ENCODE peak calls at places on chromosomes 5 and 9, in eight cellular contexts. One of them, this sample, is unnamed.

GRCh38 chr5:59330680-59331079 is 562.8 kb downstream of the PDE4D start:
- DNase-seq in small intestine: no peak
- DNase-seq in CD4-positive, alpha-beta memory T cell: no peak
- DNase-seq in fibroblast of villous mesenchyme: no peak
- DNase-seq in AG10803: no peak
- DNase-seq in fibroblast of lung: no peak
- DNase-seq in mucosa of descending colon: no peak
- DNase-seq in HFF-Myc: no peak
- DNase-seq in this sample: no peak

GRCh38 chr9:133708770-133709611 is 29.2 kb downstream of the SARDH start:
- DNase-seq in mucosa of descending colon: peak; percentile 45
- DNase-seq in HFF-Myc: no peak
- DNase-seq in small intestine: no peak
- DNase-seq in CD4-positive, alpha-beta memory T cell: peak; percentile 70
- DNase-seq in AG10803: no peak
- DNase-seq in fibroblast of lung: no peak
- DNase-seq in fibroblast of villous mesenchyme: no peak
- DNase-seq in this sample: no peak

GRCh38 chr9:125985142-125985997 is 238.2 kb downstream of the PBX3 start:
- DNase-seq in small intestine: no peak
- DNase-seq in CD4-positive, alpha-beta memory T cell: no peak
- DNase-seq in fibroblast of villous mesenchyme: no peak
- DNase-seq in fibroblast of lung: no peak
- DNase-seq in mucosa of descending colon: no peak
- DNase-seq in HFF-Myc: no peak
- DNase-seq in AG10803: no peak
- DNase-seq in this sample: no peak

GRCh38 chr5:148820778-148821395 is 5.5 kb upstream of the ADRB2 start:
- DNase-seq in AG10803: peak; percentile 48
- DNase-seq in fibroblast of lung: peak; percentile 22
- DNase-seq in HFF-Myc: peak; percentile 24
- DNase-seq in CD4-positive, alpha-beta memory T cell: peak; percentile 35
- DNase-seq in small intestine: peak; percentile 49
- DNase-seq in mucosa of descending colon: no peak
- DNase-seq in fibroblast of villous mesenchyme: peak; percentile 54
- DNase-seq in this sample: peak; percentile 40

GRCh38 chr5:41270423-41271251 is 57.3 kb upstream of the C6 start:
- DNase-seq in HFF-Myc: peak; percentile 35
- DNase-seq in small intestine: peak; percentile 78
- DNase-seq in CD4-positive, alpha-beta memory T cell: peak; percentile 2
- DNase-seq in fibroblast of villous mesenchyme: peak; percentile 59
- DNase-seq in mucosa of descending colon: no peak
- DNase-seq in fibroblast of lung: peak; percentile 62
- DNase-seq in AG10803: peak; percentile 60
- DNase-seq in this sample: peak; percentile 40

GRCh38 chr9:89759563-89759962 is 154.8 kb downstream of the GADD45G start:
- DNase-seq in CD4-positive, alpha-beta memory T cell: no peak
- DNase-seq in fibroblast of lung: no peak
- DNase-seq in AG10803: no peak
- DNase-seq in HFF-Myc: no peak
- DNase-seq in mucosa of descending colon: no peak
- DNase-seq in fibroblast of villous mesenchyme: no peak
- DNase-seq in small intestine: no peak
- DNase-seq in this sample: no peak

GRCh38 chr5:113340537-113340936 is 94.3 kb downstream of the TSSK1B start:
- DNase-seq in small intestine: no peak
- DNase-seq in HFF-Myc: no peak
- DNase-seq in AG10803: no peak
- DNase-seq in fibroblast of lung: no peak
- DNase-seq in CD4-positive, alpha-beta memory T cell: no peak
- DNase-seq in mucosa of descending colon: no peak
- DNase-seq in fibroblast of villous mesenchyme: no peak
- DNase-seq in this sample: no peak

GRCh38 chr5:95432779-95433178 is 41.6 kb downstream of the FAM81B start:
- DNase-seq in mucosa of descending colon: no peak
- DNase-seq in HFF-Myc: no peak
- DNase-seq in AG10803: no peak
- DNase-seq in fibroblast of lung: no peak
- DNase-seq in fibroblast of villous mesenchyme: no peak
- DNase-seq in CD4-positive, alpha-beta memory T cell: no peak
- DNase-seq in small intestine: no peak
- DNase-seq in this sample: no peak

GRCh38 chr9:130283514-130284248 is 18.1 kb downstream of the HMCN2 start:
- DNase-seq in fibroblast of villous mesenchyme: no peak
- DNase-seq in AG10803: no peak
- DNase-seq in CD4-positive, alpha-beta memory T cell: no peak
- DNase-seq in mucosa of descending colon: no peak
- DNase-seq in HFF-Myc: no peak
- DNase-seq in small intestine: no peak
- DNase-seq in fibroblast of lung: no peak
- DNase-seq in this sample: no peak

GRCh38 chr5:56375011-56375410 is 141.9 kb upstream of the ANKRD55 start:
- DNase-seq in mucosa of descending colon: no peak
- DNase-seq in AG10803: no peak
- DNase-seq in HFF-Myc: no peak
- DNase-seq in small intestine: no peak
- DNase-seq in CD4-positive, alpha-beta memory T cell: no peak
- DNase-seq in fibroblast of villous mesenchyme: no peak
- DNase-seq in fibroblast of lung: no peak
- DNase-seq in this sample: no peak

GRCh38 chr9:128886211-128886826 is 4.4 kb downstream of the LRRC8A start:
- DNase-seq in mucosa of descending colon: no peak
- DNase-seq in fibroblast of lung: peak; percentile 92
- DNase-seq in HFF-Myc: no peak
- DNase-seq in CD4-positive, alpha-beta memory T cell: no peak
- DNase-seq in small intestine: no peak
- DNase-seq in AG10803: no peak
- DNase-seq in fibroblast of villous mesenchyme: peak; percentile 76
- DNase-seq in this sample: no peak

GRCh38 chr5:178441486-178442270 is 148.5 kb downstream of the COL23A1 start:
- DNase-seq in fibroblast of lung: no peak
- DNase-seq in mucosa of descending colon: no peak
- DNase-seq in HFF-Myc: no peak
- DNase-seq in small intestine: no peak
- DNase-seq in fibroblast of villous mesenchyme: no peak
- DNase-seq in CD4-positive, alpha-beta memory T cell: no peak
- DNase-seq in AG10803: no peak
- DNase-seq in this sample: no peak

GRCh38 chr5:11171236-11171635 is 410.2 kb upstream of the DAP start:
- DNase-seq in AG10803: no peak
- DNase-seq in HFF-Myc: no peak
- DNase-seq in fibroblast of villous mesenchyme: no peak
- DNase-seq in fibroblast of lung: no peak
- DNase-seq in CD4-positive, alpha-beta memory T cell: no peak
- DNase-seq in mucosa of descending colon: no peak
- DNase-seq in small intestine: no peak
- DNase-seq in this sample: no peak

GRCh38 chr5:54988218-54988617 is 2.8 kb upstream of the ESM1 start:
- DNase-seq in small intestine: no peak
- DNase-seq in CD4-positive, alpha-beta memory T cell: no peak
- DNase-seq in fibroblast of villous mesenchyme: no peak
- DNase-seq in AG10803: no peak
- DNase-seq in mucosa of descending colon: no peak
- DNase-seq in fibroblast of lung: no peak
- DNase-seq in HFF-Myc: no peak
- DNase-seq in this sample: no peak

GRCh38 chr5:150138551-150139265 is 16.9 kb downstream of the PDGFRB start:
- DNase-seq in HFF-Myc: no peak
- DNase-seq in small intestine: no peak
- DNase-seq in fibroblast of villous mesenchyme: peak; percentile 95
- DNase-seq in CD4-positive, alpha-beta memory T cell: no peak
- DNase-seq in mucosa of descending colon: no peak
- DNase-seq in fibroblast of lung: peak; percentile 97
- DNase-seq in AG10803: peak; percentile 83
- DNase-seq in this sample: peak; percentile 88

GRCh38 chr9:18632624-18633407 is 158.9 kb downstream of the ADAMTSL1 start:
- DNase-seq in fibroblast of villous mesenchyme: peak; percentile 86
- DNase-seq in AG10803: peak; percentile 78
- DNase-seq in fibroblast of lung: peak; percentile 89
- DNase-seq in small intestine: no peak
- DNase-seq in CD4-positive, alpha-beta memory T cell: no peak
- DNase-seq in mucosa of descending colon: no peak
- DNase-seq in HFF-Myc: peak; percentile 44
- DNase-seq in this sample: peak; percentile 64

GRCh38 chr5:138093036-138093435 is 9.2 kb downstream of the WNT8A start:
- DNase-seq in AG10803: no peak
- DNase-seq in mucosa of descending colon: no peak
- DNase-seq in small intestine: no peak
- DNase-seq in CD4-positive, alpha-beta memory T cell: no peak
- DNase-seq in fibroblast of lung: no peak
- DNase-seq in fibroblast of villous mesenchyme: no peak
- DNase-seq in HFF-Myc: no peak
- DNase-seq in this sample: no peak

GRCh38 chr5:1005904-1006655 is 2.5 kb upstream of the NKD2 start:
- DNase-seq in CD4-positive, alpha-beta memory T cell: no peak
- DNase-seq in mucosa of descending colon: peak; percentile 34
- DNase-seq in fibroblast of lung: no peak
- DNase-seq in small intestine: no peak
- DNase-seq in AG10803: no peak
- DNase-seq in HFF-Myc: no peak
- DNase-seq in fibroblast of villous mesenchyme: no peak
- DNase-seq in this sample: no peak
- H3K4me3 ChIP-seq in CD4-positive, alpha-beta memory T cell: no peak overlapping the region
- H3K4me3 ChIP-seq in mucosa of descending colon: no peak overlapping the region
- H3K4me3 ChIP-seq in fibroblast of lung: no peak overlapping the region
- H3K4me3 ChIP-seq in small intestine: no peak overlapping the region
- H3K4me3 ChIP-seq in AG10803: no peak overlapping the region
- H3K4me3 ChIP-seq in HFF-Myc: no peak overlapping the region
- H3K4me3 ChIP-seq in fibroblast of villous mesenchyme: no peak overlapping the region
- H3K4me3 ChIP-seq in this sample: no peak overlapping the region

GRCh38 chr9:13502503-13502902 is 223.0 kb upstream of the MPDZ start:
- DNase-seq in small intestine: no peak
- DNase-seq in fibroblast of lung: no peak
- DNase-seq in CD4-positive, alpha-beta memory T cell: no peak
- DNase-seq in HFF-Myc: no peak
- DNase-seq in fibroblast of villous mesenchyme: no peak
- DNase-seq in mucosa of descending colon: no peak
- DNase-seq in AG10803: no peak
- DNase-seq in this sample: no peak

GRCh38 chr9:13503599-13503998 is 224.1 kb upstream of the MPDZ start:
- DNase-seq in fibroblast of villous mesenchyme: no peak
- DNase-seq in small intestine: no peak
- DNase-seq in HFF-Myc: no peak
- DNase-seq in fibroblast of lung: peak; percentile 9
- DNase-seq in CD4-positive, alpha-beta memory T cell: no peak
- DNase-seq in mucosa of descending colon: no peak
- DNase-seq in AG10803: no peak
- DNase-seq in this sample: no peak

GRCh38 chr9:13500034-13500433 is 220.5 kb upstream of the MPDZ start:
- DNase-seq in HFF-Myc: no peak
- DNase-seq in mucosa of descending colon: no peak
- DNase-seq in small intestine: no peak
- DNase-seq in fibroblast of lung: no peak
- DNase-seq in CD4-positive, alpha-beta memory T cell: no peak
- DNase-seq in fibroblast of villous mesenchyme: no peak
- DNase-seq in AG10803: no peak
- DNase-seq in this sample: no peak
- H3K4me3 ChIP-seq in HFF-Myc: no peak overlapping the region
- H3K4me3 ChIP-seq in mucosa of descending colon: no peak overlapping the region
- H3K4me3 ChIP-seq in small intestine: no peak overlapping the region
- H3K4me3 ChIP-seq in fibroblast of lung: no peak overlapping the region
- H3K4me3 ChIP-seq in CD4-positive, alpha-beta memory T cell: no peak overlapping the region
- H3K4me3 ChIP-seq in fibroblast of villous mesenchyme: no peak overlapping the region
- H3K4me3 ChIP-seq in AG10803: no peak overlapping the region
- H3K4me3 ChIP-seq in this sample: no peak overlapping the region

DNA sequence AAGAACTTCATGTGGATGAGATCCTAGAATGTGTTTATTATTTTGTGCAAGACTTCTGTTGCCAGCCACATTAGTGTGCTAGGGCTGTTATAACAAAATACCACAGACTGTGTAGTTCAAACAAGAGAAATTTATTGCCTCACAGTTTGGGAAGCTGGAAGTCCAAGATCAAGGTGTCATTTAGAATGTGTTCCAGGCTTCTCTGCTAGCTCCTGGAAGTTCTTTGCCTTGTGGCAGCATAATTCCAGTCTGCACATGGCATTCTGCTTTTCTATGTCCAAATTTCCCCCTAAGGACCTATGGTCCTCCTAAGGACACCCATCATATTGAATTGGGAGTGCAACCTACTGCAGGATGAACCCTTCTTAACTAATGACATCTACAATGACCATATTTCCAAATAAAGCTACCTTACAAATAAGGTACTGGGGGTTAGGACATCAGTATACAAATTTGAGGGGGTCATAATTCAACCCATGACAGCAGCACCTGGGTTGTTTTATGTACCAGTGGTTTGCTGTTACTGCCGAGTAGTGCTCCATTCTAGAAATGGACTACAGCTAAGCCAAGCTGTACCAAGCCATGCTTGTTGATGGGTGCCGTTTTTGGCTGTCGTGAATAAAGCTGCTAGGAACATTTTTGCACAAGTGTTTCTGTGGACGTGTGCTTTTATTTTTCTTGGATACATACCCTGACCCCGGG is 52.7 kb downstream of the DAPK1 start:
- DNase-seq in AG10803: no peak
- DNase-seq in fibroblast of villous mesenchyme: no peak
- DNase-seq in CD4-positive, alpha-beta memory T cell: no peak
- DNase-seq in mucosa of descending colon: no peak
- DNase-seq in HFF-Myc: no peak
- DNase-seq in fibroblast of lung: no peak
- DNase-seq in small intestine: no peak
- DNase-seq in this sample: no peak
- H3K4me3 ChIP-seq in AG10803: no peak overlapping the region
- H3K4me3 ChIP-seq in fibroblast of villous mesenchyme: no peak overlapping the region
- H3K4me3 ChIP-seq in CD4-positive, alpha-beta memory T cell: no peak overlapping the region
- H3K4me3 ChIP-seq in mucosa of descending colon: no peak overlapping the region
- H3K4me3 ChIP-seq in HFF-Myc: no peak overlapping the region
- H3K4me3 ChIP-seq in fibroblast of lung: no peak overlapping the region
- H3K4me3 ChIP-seq in small intestine: no peak overlapping the region
- H3K4me3 ChIP-seq in this sample: no peak overlapping the region

GRCh38 chr5:135395451-135395850 is 3.6 kb downstream of the MACROH2A1 start:
- DNase-seq in mucosa of descending colon: no peak
- DNase-seq in fibroblast of lung: no peak
- DNase-seq in AG10803: no peak
- DNase-seq in fibroblast of villous mesenchyme: no peak
- DNase-seq in small intestine: no peak
- DNase-seq in CD4-positive, alpha-beta memory T cell: no peak
- DNase-seq in HFF-Myc: no peak
- DNase-seq in this sample: no peak

GRCh38 chr5:135393229-135393628 is 5.8 kb downstream of the MACROH2A1 start:
- DNase-seq in fibroblast of villous mesenchyme: no peak
- DNase-seq in HFF-Myc: no peak
- DNase-seq in small intestine: no peak
- DNase-seq in CD4-positive, alpha-beta memory T cell: no peak
- DNase-seq in mucosa of descending colon: no peak
- DNase-seq in fibroblast of lung: no peak
- DNase-seq in AG10803: no peak
- DNase-seq in this sample: no peak

GRCh38 chr5:135392256-135392655 is 6.8 kb downstream of the MACROH2A1 start:
- DNase-seq in small intestine: peak; percentile 14
- DNase-seq in fibroblast of villous mesenchyme: peak; percentile 68
- DNase-seq in CD4-positive, alpha-beta memory T cell: no peak
- DNase-seq in HFF-Myc: no peak
- DNase-seq in fibroblast of lung: peak; percentile 94
- DNase-seq in mucosa of descending colon: no peak
- DNase-seq in AG10803: peak; percentile 94
- DNase-seq in this sample: peak; percentile 75

GRCh38 chr5:135393691-135394090 is 5.3 kb downstream of the MACROH2A1 start:
- DNase-seq in fibroblast of villous mesenchyme: peak; percentile 83
- DNase-seq in fibroblast of lung: peak; percentile 72
- DNase-seq in mucosa of descending colon: no peak
- DNase-seq in HFF-Myc: no peak
- DNase-seq in AG10803: peak; percentile 32
- DNase-seq in small intestine: no peak
- DNase-seq in CD4-positive, alpha-beta memory T cell: no peak
- DNase-seq in this sample: peak; percentile 28

GRCh38 chr5:135394095-135394494 is 4.9 kb downstream of the MACROH2A1 start:
- DNase-seq in HFF-Myc: no peak
- DNase-seq in mucosa of descending colon: no peak
- DNase-seq in fibroblast of villous mesenchyme: no peak
- DNase-seq in small intestine: no peak
- DNase-seq in AG10803: no peak
- DNase-seq in CD4-positive, alpha-beta memory T cell: no peak
- DNase-seq in fibroblast of lung: no peak
- DNase-seq in this sample: no peak
- H3K4me3 ChIP-seq in HFF-Myc: no peak overlapping the region
- H3K4me3 ChIP-seq in mucosa of descending colon: no peak overlapping the region
- H3K4me3 ChIP-seq in fibroblast of villous mesenchyme: no peak overlapping the region
- H3K4me3 ChIP-seq in small intestine: no peak overlapping the region
- H3K4me3 ChIP-seq in AG10803: no peak overlapping the region
- H3K4me3 ChIP-seq in CD4-positive, alpha-beta memory T cell: no peak overlapping the region
- H3K4me3 ChIP-seq in fibroblast of lung: no peak overlapping the region
- H3K4me3 ChIP-seq in this sample: no peak overlapping the region

This sample was measured in astrocyte of the cerebellum.